ENCODE peak calls at places on chromosome 6, in nine cellular contexts. M is H7; R is upper lobe of right lung; Q is ovary; U is heart left ventricle; G is heart right ventricle; O is GM23248; I is brain microvascular endothelial cell; W is CD4-positive, alpha-beta memory T cell. H is an unnamed sample.

GRCh38 chr6:162442675-162443074 is 284.9 kb downstream of the PRKN start:
- DNase-seq in M (peak), R (no peak), Q (no peak), U (no peak), G (no peak), O (no peak), I (no peak), W (no peak), H (no peak)

GRCh38 chr6:86357877-86358276 is 579.5 kb upstream of the HTR1E start:
- DNase-seq in M (no peak), R (no peak), Q (no peak), U (no peak), G (no peak), O (no peak), I (no peak), W (no peak), H (no peak)

GRCh38 chr6:123562264-123562663 is 74.5 kb downstream of the TRDN start:
- DNase-seq in M (no peak), R (no peak), Q (no peak), U (no peak), G (no peak), O (no peak), I (no peak), W (no peak), H (no peak)

GRCh38 chr6:21634582-21634981 is 41.0 kb downstream of the SOX4 start:
- DNase-seq in M (no peak), R (no peak), Q (no peak), U (no peak), G (no peak), O (peak), I (peak), W (no peak), H (peak)

GRCh38 chr6:42771741-42772100 is 10.1 kb upstream of the BICRAL start:
- DNase-seq in M (no peak), R (no peak), Q (no peak), U (no peak), G (no peak), O (no peak), I (no peak), W (peak), H (no peak)

GRCh38 chr6:44422534-44422933 is 35.0 kb downstream of the CDC5L start:
- DNase-seq in M (no peak), R (no peak), Q (no peak), U (no peak), G (no peak), O (no peak), I (no peak), W (no peak), H (no peak)

GRCh38 chr6:45548657-45549515 is 171.2 kb upstream of the SUPT3H start:
- DNase-seq in M (no peak), R (no peak), Q (no peak), U (no peak), G (no peak), O (no peak), I (no peak), W (no peak), H (no peak)

GRCh38 chr6:137309078-137309762 is 90.0 kb upstream of the IFNGR1 start:
- DNase-seq in M (peak), R (peak), Q (peak), U (peak), G (peak), O (peak), I (peak), W (peak), H (peak)

GRCh38 chr6:45021652-45022051 is 306.5 kb upstream of the RUNX2 start:
- DNase-seq in M (no peak), R (no peak), Q (no peak), U (no peak), G (no peak), O (peak), I (peak), W (peak), H (no peak)

GRCh38 chr6:137717074-137718073 is 149.7 kb upstream of the TNFAIP3 start:
- DNase-seq in M (no peak), R (no peak), Q (no peak), U (no peak), G (no peak), O (no peak), I (no peak), W (peak), H (no peak)

GRCh38 chr6:138765896-138766487 is 7.6 kb upstream of the CCDC28A start:
- DNase-seq in M (peak), R (no peak), Q (no peak), U (no peak), G (no peak), O (peak), I (peak), W (no peak), H (peak)

GRCh38 chr6:5325173-5325572 is 63.9 kb downstream of the FARS2 start:
- DNase-seq in M (no peak), R (no peak), Q (no peak), U (no peak), G (no peak), O (no peak), I (no peak), W (no peak), H (no peak)

GRCh38 chr6:42010185-42010872 is 40.0 kb upstream of the TAF8 start:
- DNase-seq in M (peak), R (peak), Q (no peak), U (no peak), G (no peak), O (no peak), I (no peak), W (no peak), H (no peak)

GRCh38 chr6:54899986-54900385 is 53.4 kb downstream of the FAM83B start:
- DNase-seq in M (no peak), R (no peak), Q (no peak), U (no peak), G (no peak), O (no peak), I (no peak), W (no peak), H (no peak)

GRCh38 chr6:139184050-139184826 is 49.4 kb downstream of the HECA start:
- DNase-seq in M (no peak), R (no peak), Q (no peak), U (no peak), G (no peak), O (no peak), I (no peak), W (no peak), H (no peak)

GRCh38 chr6:32081168-32081624 is 27.9 kb downstream of the TNXB start:
- DNase-seq in M (peak), R (no peak), Q (peak), U (peak), G (peak), O (peak), I (peak), W (no peak), H (peak)

GRCh38 chr6:21158149-21158548 is 435.4 kb upstream of the SOX4 start:
- DNase-seq in M (no peak), R (no peak), Q (no peak), U (no peak), G (no peak), O (no peak), I (no peak), W (no peak), H (no peak)

GRCh38 chr6:138517635-138518034 is 18.3 kb upstream of the NHSL1 start:
- DNase-seq in M (peak), R (no peak), Q (peak), U (no peak), G (peak), O (peak), I (no peak), W (peak), H (peak)

GRCh38 chr6:44004136-44004535 is 123.1 kb downstream of the MRPL14 start:
- DNase-seq in M (peak), R (no peak), Q (no peak), U (no peak), G (no peak), O (no peak), I (no peak), W (no peak), H (no peak)

GRCh38 chr6:111540971-111541719 is 58.1 kb upstream of the REV3L start:
- DNase-seq in M (no peak), R (no peak), Q (no peak), U (no peak), G (no peak), O (no peak), I (no peak), W (no peak), H (peak)

GRCh38 chr6:14612016-14612415 is 494.4 kb downstream of the CD83 start:
- DNase-seq in M (no peak), R (no peak), Q (no peak), U (no peak), G (no peak), O (peak), I (peak), W (no peak), H (peak)

GRCh38 chr6:145547596-145548325 is 187.6 kb downstream of the EPM2A start:
- DNase-seq in M (no peak), R (no peak), Q (no peak), U (no peak), G (peak), O (peak), I (no peak), W (no peak), H (no peak)

DNA sequence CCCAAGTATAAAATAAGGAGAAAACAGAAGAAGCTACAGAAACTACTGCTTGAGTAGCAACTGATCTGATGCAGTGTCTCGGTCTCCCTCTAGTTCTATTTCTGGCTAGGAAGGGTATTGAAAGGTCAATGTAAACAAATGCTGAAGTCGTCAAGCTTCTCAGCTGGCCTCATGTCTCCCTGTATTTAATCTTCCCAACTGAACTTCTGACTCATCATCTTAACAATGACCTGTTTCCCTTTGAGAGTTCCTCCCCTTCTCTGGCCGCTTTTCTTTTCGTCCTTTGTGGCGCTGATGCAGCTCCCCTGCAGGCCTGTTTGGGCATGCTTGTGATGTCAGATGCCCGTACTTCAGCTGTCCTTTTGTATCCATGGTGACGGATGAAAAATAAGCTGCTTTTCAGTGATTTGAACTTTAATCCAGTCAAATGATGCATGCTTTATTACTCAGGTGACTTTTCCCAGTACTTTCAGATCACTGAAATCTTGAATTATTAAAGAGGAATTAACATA is 7.8 kb upstream of the LCA5 start:
- DNase-seq in M (peak), R (peak), Q (peak), U (peak), G (peak), O (peak), I (peak), W (no peak), H (peak)
- H3K4me3 ChIP-seq in M (no peak), R (peak), Q (no peak), U (peak), G (no peak), O (peak), I (no peak), W (no peak), H (no peak)

GRCh38 chr6:144469144-144469575 is 184.0 kb downstream of the UTRN start:
- DNase-seq in M (no peak), R (no peak), Q (no peak), U (no peak), G (no peak), O (no peak), I (no peak), W (no peak), H (no peak)
- H3K4me3 ChIP-seq in M (no peak), R (no peak), Q (no peak), U (no peak), G (no peak), O (no peak), I (no peak), W (no peak), H (no peak)

DNA sequence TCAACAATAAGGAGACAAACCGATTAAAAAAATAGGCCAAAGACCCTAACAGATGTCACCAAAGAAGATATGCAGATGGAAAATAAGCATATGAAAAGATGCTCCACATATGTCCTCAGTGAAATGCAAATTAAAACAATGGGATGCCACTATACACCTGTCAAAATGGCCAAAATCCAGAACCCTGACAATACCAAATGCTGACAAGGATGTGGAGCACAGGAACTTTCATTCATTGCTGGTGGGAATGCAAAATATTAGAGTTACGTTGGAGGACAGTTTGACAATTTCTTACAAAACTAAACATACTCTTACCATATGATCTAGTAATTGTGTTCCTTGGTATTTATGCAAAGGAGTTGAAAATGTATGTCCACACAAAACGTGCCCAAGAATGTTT is 1.8 kb upstream of the ZNF184 start:
- DNase-seq in M (no peak), R (no peak), Q (no peak), U (no peak), G (no peak), O (no peak), I (no peak), W (no peak), H (no peak)
- H3K4me3 ChIP-seq in M (no peak), R (no peak), Q (no peak), U (no peak), G (no peak), O (no peak), I (no peak), W (no peak), H (no peak)

GRCh38 chr6:3751730-3752537 is 421 bp upstream of the PXDC1 start:
- DNase-seq in M (peak), R (peak), Q (peak), U (peak), G (peak), O (peak), I (peak), W (peak), H (peak)
- H3K4me3 ChIP-seq in M (peak), R (peak), Q (peak), U (peak), G (peak), O (peak), I (peak), W (peak), H (peak)

GRCh38 chr6:140285471-140285870 is 911.0 kb upstream of the CITED2 start:
- DNase-seq in M (no peak), R (no peak), Q (no peak), U (no peak), G (no peak), O (no peak), I (no peak), W (no peak), H (no peak)

GRCh38 chr6:140281236-140281635 is 906.8 kb upstream of the CITED2 start:
- DNase-seq in M (no peak), R (no peak), Q (no peak), U (no peak), G (no peak), O (no peak), I (no peak), W (no peak), H (peak)

GRCh38 chr6:140283197-140283596 is 908.7 kb upstream of the CITED2 start:
- DNase-seq in M (no peak), R (no peak), Q (no peak), U (no peak), G (no peak), O (no peak), I (no peak), W (no peak), H (no peak)

GRCh38 chr6:140284871-140285270 is 910.4 kb upstream of the CITED2 start:
- DNase-seq in M (no peak), R (no peak), Q (no peak), U (no peak), G (no peak), O (no peak), I (no peak), W (no peak), H (no peak)

DNA sequence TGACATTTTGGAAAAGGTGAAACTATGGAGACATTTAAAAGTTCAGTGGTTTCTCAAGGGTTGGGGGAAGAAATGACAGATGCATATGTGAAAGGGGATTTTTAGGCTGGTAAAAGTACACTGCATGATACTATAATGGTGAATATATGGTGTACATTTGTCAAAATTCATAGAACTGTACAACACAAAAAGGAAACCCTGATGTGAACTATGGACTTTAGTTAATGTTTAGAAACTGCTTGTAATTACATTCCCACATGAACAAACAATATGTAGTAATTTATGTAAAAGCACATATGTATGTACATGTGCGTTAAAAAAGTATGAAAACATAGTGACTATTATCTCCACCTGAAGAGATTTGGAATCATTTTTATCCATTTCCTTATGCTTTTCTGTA is 907.3 kb upstream of the CITED2 start:
- DNase-seq in M (no peak), R (no peak), Q (no peak), U (no peak), G (no peak), O (no peak), I (no peak), W (no peak), H (no peak)
- H3K4me3 ChIP-seq in M (no peak), R (no peak), Q (no peak), U (no peak), G (no peak), O (no peak), I (no peak), W (no peak), H (no peak)

GRCh38 chr6:166342293-166343156 is at the start of gene SFT2D1:
- DNase-seq in M (peak), R (peak), Q (peak), U (peak), G (peak), O (peak), I (peak), W (peak), H (peak)

GRCh38 chr6:166343157-166343502 is 785 bp upstream of the SFT2D1 start:
- DNase-seq in M (no peak), R (no peak), Q (no peak), U (no peak), G (no peak), O (no peak), I (no peak), W (no peak), H (no peak)

GRCh38 chr6:166338854-166339253 is 3.5 kb downstream of the SFT2D1 start:
- DNase-seq in M (no peak), R (no peak), Q (no peak), U (no peak), G (no peak), O (no peak), I (no peak), W (no peak), H (no peak)

GRCh38 chr6:166341915-166342292 is 441 bp downstream of the SFT2D1 start:
- DNase-seq in M (no peak), R (no peak), Q (peak), U (no peak), G (no peak), O (peak), I (no peak), W (no peak), H (peak)

GRCh38 chr6:166341464-166341863 is 881 bp downstream of the SFT2D1 start:
- DNase-seq in M (no peak), R (no peak), Q (no peak), U (no peak), G (no peak), O (peak), I (no peak), W (no peak), H (no peak)
- H3K4me3 ChIP-seq in M (peak), R (peak), Q (peak), U (peak), G (peak), O (peak), I (peak), W (peak), H (peak)

DNA sequence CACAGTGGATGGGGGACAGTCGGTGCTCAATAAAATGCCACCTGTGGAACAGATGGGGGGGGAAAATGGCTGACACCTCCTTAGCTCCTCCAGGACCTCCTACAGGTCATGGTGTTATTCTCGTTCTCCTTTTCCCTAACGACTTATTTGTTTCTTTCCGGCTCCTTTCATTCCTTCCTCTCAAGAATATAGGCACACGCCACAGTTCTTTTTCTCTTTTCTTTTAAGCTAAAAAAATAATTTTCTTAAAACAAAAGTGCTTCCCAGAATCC is 1.4 kb upstream of the RNASET2 start:
- DNase-seq in M (no peak), R (no peak), Q (no peak), U (no peak), G (no peak), O (no peak), I (no peak), W (no peak), H (no peak)
- H3K4me3 ChIP-seq in M (no peak), R (no peak), Q (no peak), U (peak), G (no peak), O (no peak), I (no peak), W (peak), H (no peak)

GRCh38 chr6:28895131-28895812 is 28.5 kb downstream of the TRIM27 start:
- DNase-seq in M (peak), R (peak), Q (peak), U (peak), G (peak), O (peak), I (peak), W (peak), H (peak)

GRCh38 chr6:28903686-28904085 is 20.1 kb downstream of the TRIM27 start:
- DNase-seq in M (no peak), R (no peak), Q (no peak), U (no peak), G (no peak), O (no peak), I (no peak), W (no peak), H (peak)

GRCh38 chr6:28896505-28897392 is 27.0 kb downstream of the TRIM27 start:
- DNase-seq in M (peak), R (peak), Q (peak), U (peak), G (peak), O (peak), I (peak), W (peak), H (peak)

GRCh38 chr6:28900577-28901266 is 23.1 kb downstream of the TRIM27 start:
- DNase-seq in M (no peak), R (no peak), Q (no peak), U (no peak), G (no peak), O (no peak), I (no peak), W (no peak), H (no peak)

DNA sequence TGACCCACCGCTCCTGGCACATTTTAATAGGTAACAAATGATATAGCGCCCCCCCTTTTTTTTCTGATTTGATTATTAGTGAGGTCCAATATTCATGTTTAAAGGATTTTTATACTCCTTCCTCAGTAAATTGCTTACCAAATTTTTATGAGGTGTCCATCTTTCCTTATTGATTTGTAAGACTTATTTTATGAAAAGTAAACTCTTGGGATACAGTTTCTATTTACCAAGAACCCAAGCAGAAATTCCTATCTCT is 25.1 kb downstream of the TRIM27 start:
- DNase-seq in M (no peak), R (no peak), Q (no peak), U (no peak), G (no peak), O (no peak), I (no peak), W (no peak), H (no peak)
- H3K4me3 ChIP-seq in M (no peak), R (no peak), Q (no peak), U (no peak), G (no peak), O (no peak), I (no peak), W (no peak), H (no peak)

GRCh38 chr6:169648617-169649016 is 53.2 kb downstream of the WDR27 start:
- DNase-seq in M (no peak), R (no peak), Q (no peak), U (no peak), G (no peak), O (no peak), I (no peak), W (no peak), H (no peak)

GRCh38 chr6:169650241-169650958 is 51.4 kb downstream of the WDR27 start:
- DNase-seq in M (no peak), R (no peak), Q (no peak), U (no peak), G (no peak), O (no peak), I (no peak), W (no peak), H (no peak)

GRCh38 chr6:169647637-169648036 is 54.2 kb downstream of the WDR27 start:
- DNase-seq in M (no peak), R (no peak), Q (no peak), U (no peak), G (no peak), O (no peak), I (no peak), W (no peak), H (no peak)

GRCh38 chr6:169643521-169643920 is 58.3 kb downstream of the WDR27 start:
- DNase-seq in M (no peak), R (no peak), Q (no peak), U (no peak), G (no peak), O (no peak), I (no peak), W (no peak), H (no peak)

GRCh38 chr6:169646906-169647567 is 54.8 kb downstream of the WDR27 start:
- DNase-seq in M (no peak), R (no peak), Q (no peak), U (no peak), G (no peak), O (no peak), I (no peak), W (no peak), H (no peak)
- H3K4me3 ChIP-seq in M (no peak), R (no peak), Q (no peak), U (no peak), G (no peak), O (no peak), I (no peak), W (no peak), H (no peak)